ENCODE peak calls at places on chromosomes 12 and 14, in eight cellular contexts. B is WTC11; Z is KBM-7; M is NCI-H1092 treated with DMSO at 0.1 percent for 48 hours; C is activated naive CD8-positive, alpha-beta T cell treated with anti-CD3 and anti-CD28 coated beads, Interleukin-2, amount 50 U/mL, for 16 hours; Y is GM12865; N is mesendoderm; A is dorsolateral prefrontal cortex. R is an unnamed sample.
A peak's percentile ranks its signal among the peaks of the same experiment; 100 is the strongest.

GRCh38 chr12:6180300-6181051 is 19.7 kb upstream of the CD9 start:
- DNase-seq in B (no peak), Z (no peak), M (no peak), C (no peak), Y (no peak), N (no peak), A (no peak), R (peak; percentile 48)

GRCh38 chr14:94394025-94394493 is 5.7 kb upstream of the SERPINA1 start:
- DNase-seq in B (no peak), Z (no peak), M (no peak), C (no peak), Y (no peak), N (no peak), A (no peak), R (no peak)

GRCh38 chr14:20548414-20549158 is 12.3 kb downstream of the RNASE9 start:
- DNase-seq in B (no peak), Z (no peak), M (no peak), C (no peak), Y (no peak), N (no peak), A (no peak), R (no peak)

GRCh38 chr12:25884024-25884919 is 74.2 kb upstream of the RASSF8 start:
- DNase-seq in B (peak; percentile 17), Z (no peak), M (no peak), C (no peak), Y (no peak), N (no peak), A (no peak), R (no peak)

GRCh38 chr12:6452908-6453630 is 1.2 kb downstream of the TAPBPL start:
- DNase-seq in B (peak; percentile 10), Z (no peak), M (no peak), C (no peak), Y (peak; percentile 76), N (no peak), A (no peak), R (no peak)

GRCh38 chr12:75837700-75838099 is 193.9 kb downstream of the PHLDA1 start:
- DNase-seq in B (no peak), Z (no peak), M (no peak), C (no peak), Y (no peak), N (peak; percentile 80), A (no peak), R (no peak)

GRCh38 chr14:61372379-61372778 is 51.0 kb downstream of the PRKCH start:
- DNase-seq in B (no peak), Z (no peak), M (no peak), C (no peak), Y (no peak), N (no peak), A (no peak), R (no peak)

GRCh38 chr12:32895688-32896437 is 714 bp downstream of the PKP2 start:
- DNase-seq in B (peak; percentile 36), Z (peak; percentile 59), M (no peak), C (no peak), Y (no peak), N (no peak), A (no peak), R (peak; percentile 69)

GRCh38 chr14:28773176-28773575 is 6.6 kb downstream of the FOXG1 start:
- DNase-seq in B (no peak), Z (no peak), M (no peak), C (no peak), Y (no peak), N (peak; percentile 18), A (no peak), R (no peak)

GRCh38 chr14:26856832-26857508 is 259.1 kb upstream of the NOVA1 start:
- DNase-seq in B (no peak), Z (no peak), M (peak; percentile 12), C (no peak), Y (no peak), N (no peak), A (no peak), R (no peak)

GRCh38 chr12:85865905-85866304 is 8.2 kb upstream of the NTS start:
- DNase-seq in B (no peak), Z (no peak), M (no peak), C (no peak), Y (no peak), N (peak; percentile 76), A (no peak), R (no peak)

GRCh38 chr14:20610002-20610765 is 19.0 kb upstream of the RNASE12 start:
- DNase-seq in B (peak; percentile 88), Z (peak; percentile 87), M (peak; percentile 87), C (peak; percentile 58), Y (peak; percentile 85), N (peak; percentile 90), A (peak; percentile 88), R (peak; percentile 83)

GRCh38 chr12:20704860-20705259 is 9.7 kb downstream of the SLCO1C1 start:
- DNase-seq in B (no peak), Z (no peak), M (no peak), C (no peak), Y (no peak), N (no peak), A (no peak), R (no peak)

GRCh38 chr14:94005324-94005723 is 8.2 kb downstream of the CCDC197 start:
- DNase-seq in B (peak; percentile 30), Z (no peak), M (no peak), C (no peak), Y (peak; percentile 45), N (peak; percentile 31), A (no peak), R (no peak)

GRCh38 chr14:92225731-92226130 is 97.2 kb upstream of the SLC24A4 start:
- DNase-seq in B (no peak), Z (no peak), M (no peak), C (no peak), Y (no peak), N (no peak), A (no peak), R (no peak)

GRCh38 chr12:117047810-117048584 is 51.2 kb downstream of the TESC start:
- DNase-seq in B (no peak), Z (no peak), M (no peak), C (no peak), Y (no peak), N (peak; percentile 57), A (no peak), R (peak; percentile 72)

GRCh38 chr14:58816416-58817115 is 178.8 kb downstream of the DACT1 start:
- DNase-seq in B (no peak), Z (no peak), M (no peak), C (no peak), Y (no peak), N (no peak), A (no peak), R (no peak)

GRCh38 chr14:94342334-94342934 is 19.3 kb upstream of the SERPINA6 start:
- DNase-seq in B (no peak), Z (no peak), M (peak; percentile 75), C (no peak), Y (peak; percentile 23), N (no peak), A (peak; percentile 86), R (peak; percentile 92)

GRCh38 chr12:119710941-119711551 is 43.1 kb downstream of the PRKAB1 start:
- DNase-seq in B (no peak), Z (no peak), M (peak; percentile 45), C (no peak), Y (no peak), N (no peak), A (no peak), R (no peak)

GRCh38 chr12:52333321-52333720 is 12.1 kb upstream of the KRT83 start:
- DNase-seq in B (no peak), Z (no peak), M (no peak), C (no peak), Y (no peak), N (peak; percentile 28), A (no peak), R (no peak)

GRCh38 chr12:113996026-113996425 is 29.9 kb upstream of the RBM19 start:
- DNase-seq in B (peak; percentile 62), Z (no peak), M (no peak), C (no peak), Y (no peak), N (peak; percentile 57), A (no peak), R (no peak)

GRCh38 chr12:53806689-53807088 is 54.9 kb upstream of the CISTR start:
- DNase-seq in B (no peak), Z (no peak), M (no peak), C (no peak), Y (no peak), N (no peak), A (no peak), R (peak; percentile 38)

GRCh38 chr12:52517005-52517835 is 3.0 kb downstream of the KRT5 start:
- DNase-seq in B (no peak), Z (no peak), M (no peak), C (no peak), Y (no peak), N (no peak), A (no peak), R (no peak)

GRCh38 chr14:105978618-105979295 is 452.4 kb downstream of the TMEM121 start:
- DNase-seq in B (no peak), Z (no peak), M (no peak), C (no peak), Y (no peak), N (no peak), A (no peak), R (no peak)

R was measured in hepatocyte.